ENCODE peak calls at places on chromosomes 12 and 14, in ten cellular contexts. X is transverse colon, Q is nephron progenitor cell, K is omental fat pad, P is fibroblast of lung, I is K562, N is upper lobe of left lung, Y is AG09319, U is breast epithelium, F is WERI-Rb-1. E is an unnamed sample.

GRCh38 chr14:75636100-75636692 is 24.5 kb downstream of the ERG28 start:
- DNase-seq in Q (no peak), I (no peak), Y (no peak), X (no peak), F (peak), K (no peak), P (peak), U (no peak), N (no peak), E (no peak)

GRCh38 chr12:109900752-109901580 is 892 bp downstream of the TCHP start:
- DNase-seq in U (no peak), P (no peak), K (no peak), Y (no peak), Q (peak), N (no peak), X (no peak), F (no peak), I (peak), E (no peak)

GRCh38 chr12:110102255-110102654 is 21.9 kb upstream of the IFT81 start:
- DNase-seq in Y (no peak), N (no peak), F (peak), P (peak), Q (peak), X (no peak), U (no peak), I (peak), K (no peak), E (no peak)

GRCh38 chr14:86780461-86780860 is 1212.5 kb downstream of the GALC start:
- DNase-seq in Q (no peak), I (no peak), K (no peak), X (no peak), F (no peak), N (no peak), Y (no peak), U (no peak), P (no peak), E (no peak)

GRCh38 chr14:23123419-23123818 is 4.4 kb upstream of the CEBPE start:
- DNase-seq in N (no peak), K (peak), Y (no peak), X (peak), Q (no peak), F (peak), P (no peak), I (peak), U (peak), E (no peak)

GRCh38 chr12:68263366-68263765 is 10.0 kb upstream of the IL22 start:
- DNase-seq in F (no peak), N (no peak), I (no peak), K (no peak), Y (no peak), P (peak), U (no peak), Q (no peak), X (no peak), E (no peak)

GRCh38 chr12:49537709-49538601 is 875 bp upstream of the KCNH3 start:
- DNase-seq in K (no peak), I (no peak), U (no peak), X (no peak), Y (no peak), P (no peak), Q (peak), F (no peak), N (peak), E (no peak)

GRCh38 chr14:37170237-37170636 is 2.2 kb downstream of the SLC25A21 start:
- DNase-seq in P (no peak), K (no peak), I (no peak), U (no peak), Y (no peak), X (no peak), N (no peak), Q (no peak), F (no peak), E (no peak)

GRCh38 chr12:121676190-121676589 is 6.7 kb upstream of the MORN3 start:
- DNase-seq in I (no peak), X (no peak), U (no peak), P (no peak), K (no peak), Q (no peak), N (no peak), F (no peak), Y (no peak), E (no peak)

GRCh38 chr12:117243488-117243887 is 53.2 kb upstream of the FBXO21 start:
- DNase-seq in I (no peak), N (no peak), K (no peak), Q (no peak), P (no peak), X (no peak), U (no peak), Y (no peak), F (no peak), E (no peak)

GRCh38 chr12:25771062-25771461 is 187.4 kb upstream of the RASSF8 start:
- DNase-seq in F (no peak), Q (no peak), U (no peak), Y (no peak), I (no peak), X (no peak), N (no peak), K (no peak), P (peak), E (no peak)

GRCh38 chr14:96027356-96028335 is 11.5 kb upstream of the C14orf132 start:
- DNase-seq in Y (no peak), P (no peak), I (no peak), U (no peak), F (no peak), X (no peak), Q (no peak), N (no peak), K (no peak), E (no peak)

GRCh38 chr14:74852922-74853530 is 22.9 kb downstream of the PROX2 start:
- DNase-seq in P (peak), K (no peak), I (no peak), Y (peak), Q (no peak), U (no peak), X (no peak), F (no peak), N (no peak), E (no peak)

GRCh38 chr12:64392221-64392620 is 1.7 kb upstream of the C12orf56 start:
- DNase-seq in U (no peak), N (no peak), P (peak), Y (no peak), K (no peak), F (no peak), X (no peak), I (no peak), Q (no peak), E (no peak)

GRCh38 chr12:120119395-120119973 is 2.9 kb upstream of the RAB35 start:
- DNase-seq in I (no peak), Y (no peak), K (no peak), N (no peak), F (no peak), U (no peak), X (no peak), Q (no peak), P (peak), E (no peak)

GRCh38 chr14:34344318-34344717 is 117.7 kb downstream of the SPTSSA start:
- DNase-seq in P (no peak), U (no peak), F (no peak), Y (no peak), Q (no peak), I (no peak), K (no peak), X (no peak), N (no peak), E (no peak)
- TF ChIP-seq CTCF in P (no peak), U (no peak), F (no peak), Y (no peak), Q (no peak), I (no peak), K (no peak), X (no peak), N (no peak), E (no peak)

DNA sequence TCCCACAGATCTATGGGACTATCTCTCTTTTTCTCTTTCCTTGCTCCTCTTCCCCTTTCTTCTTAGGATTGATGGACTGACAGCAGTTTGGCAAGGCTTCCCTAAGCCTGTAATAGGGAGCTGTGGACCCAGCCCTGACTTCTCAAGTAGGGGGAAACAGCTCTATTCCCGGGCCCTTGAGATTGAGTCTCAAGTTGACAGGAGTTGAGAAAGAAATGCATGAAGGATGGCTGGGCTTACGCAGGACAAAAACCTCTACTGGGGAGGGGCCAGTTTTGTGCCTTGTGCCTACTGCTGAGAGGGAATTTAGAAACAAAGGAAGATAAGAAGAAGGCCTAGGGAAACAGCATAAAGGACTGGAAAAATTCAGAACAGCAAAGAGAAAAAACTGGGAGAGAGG is 60.3 kb downstream of the SMUG1 start:
- DNase-seq in F (no peak), I (peak), P (no peak), X (no peak), K (no peak), Q (no peak), Y (no peak), U (no peak), N (no peak), E (no peak)
- TF ChIP-seq CTCF in F (no peak), I (no peak), P (no peak), X (no peak), K (no peak), Q (no peak), Y (no peak), U (no peak), N (no peak), E (no peak)

GRCh38 chr14:28751467-28752058 is 15.0 kb upstream of the FOXG1 start:
- DNase-seq in Q (peak), U (no peak), K (no peak), Y (no peak), X (no peak), N (no peak), P (peak), I (peak), F (peak), E (no peak)
- TF ChIP-seq CTCF in Q (peak), U (no peak), K (no peak), Y (peak), X (peak), N (peak), P (peak), I (peak), F (peak), E (peak)

GRCh38 chr12:132649226-132649945 is 30.8 kb downstream of the P2RX2 start:
- DNase-seq in Q (no peak), F (no peak), P (no peak), I (no peak), X (peak), N (no peak), U (no peak), Y (no peak), K (no peak), E (no peak)

GRCh38 chr12:132647858-132648257 is 29.3 kb downstream of the P2RX2 start:
- DNase-seq in F (no peak), X (no peak), Y (no peak), I (no peak), P (no peak), N (no peak), K (no peak), Q (no peak), U (no peak), E (no peak)

GRCh38 chr12:132646850-132647249 is 28.3 kb downstream of the P2RX2 start:
- DNase-seq in P (no peak), K (no peak), F (no peak), Q (no peak), Y (no peak), I (no peak), X (no peak), N (no peak), U (no peak), E (no peak)

GRCh38 chr12:132651444-132652100 is 33.0 kb downstream of the P2RX2 start:
- DNase-seq in N (no peak), Q (no peak), Y (no peak), K (no peak), P (no peak), F (no peak), X (no peak), I (no peak), U (no peak), E (no peak)

GRCh38 chr12:132648616-132649225 is 30.1 kb downstream of the P2RX2 start:
- DNase-seq in Q (no peak), Y (no peak), F (no peak), K (no peak), P (no peak), U (no peak), X (no peak), I (no peak), N (no peak), E (no peak)
- TF ChIP-seq CTCF in Q (no peak), Y (no peak), F (no peak), K (no peak), P (no peak), U (no peak), X (no peak), I (no peak), N (no peak), E (no peak)